ENCODE peak calls at places on chromosomes 6 and 20, in eight cellular contexts. R, G, Y, V, H, B, U and K are unnamed samples. For H3K4me1, the result is how much of the 10 kb centered on the place peaks cover.

GRCh38 chr6:109879521-109879920 is 98.6 kb upstream of the GPR6 start:
- DNase-seq in R (no peak), G (no peak), Y (no peak), V (no peak), H (no peak), B (no peak), U (no peak), K (no peak)

GRCh38 chr6:18035330-18035854 is 48.0 kb upstream of the KIF13A start:
- DNase-seq in R (no peak), G (no peak), Y (no peak), V (no peak), H (no peak), B (no peak), U (no peak), K (no peak)

GRCh38 chr6:168469198-168469943 is 28.4 kb downstream of the SMOC2 start:
- DNase-seq in R (no peak), G (no peak), Y (no peak), V (no peak), H (peak), B (peak), U (no peak), K (no peak)

GRCh38 chr6:89438248-89438647 is 5.3 kb downstream of the ANKRD6 start:
- DNase-seq in R (no peak), G (no peak), Y (no peak), V (no peak), H (no peak), B (no peak), U (no peak), K (no peak)

GRCh38 chr6:112235956-112236355 is 18.4 kb downstream of the LAMA4 start:
- DNase-seq in R (no peak), G (no peak), Y (no peak), V (no peak), H (no peak), B (no peak), U (no peak), K (peak)

GRCh38 chr20:18676366-18676765 is 88.5 kb downstream of the DTD1 start:
- DNase-seq in R (no peak), G (no peak), Y (no peak), V (no peak), H (no peak), B (no peak), U (no peak), K (no peak)

GRCh38 chr6:53671111-53671510 is 5.6 kb upstream of the KLHL31 start:
- DNase-seq in R (no peak), G (no peak), Y (no peak), V (no peak), H (no peak), B (no peak), U (no peak), K (no peak)

GRCh38 chr6:157531986-157532365 is 151.0 kb downstream of the ZDHHC14 start:
- DNase-seq in R (no peak), G (no peak), Y (peak), V (no peak), H (no peak), B (no peak), U (no peak), K (no peak)

GRCh38 chr6:125910518-125910917 is 46.1 kb upstream of the HINT3 start:
- DNase-seq in R (no peak), G (no peak), Y (no peak), V (no peak), H (no peak), B (no peak), U (peak), K (no peak)

GRCh38 chr6:132490024-132490423 is 22.9 kb downstream of the STX7 start:
- DNase-seq in R (peak), G (no peak), Y (no peak), V (no peak), H (no peak), B (peak), U (no peak), K (no peak)

GRCh38 chr6:7590918-7591302 is 912 bp downstream of the SNRNP48 start:
- DNase-seq in R (no peak), G (peak), Y (no peak), V (no peak), H (peak), B (no peak), U (no peak), K (no peak)

GRCh38 chr6:109511832-109512231 is 28.8 kb upstream of the ZBTB24 start:
- DNase-seq in R (no peak), G (no peak), Y (no peak), V (no peak), H (no peak), B (no peak), U (no peak), K (no peak)

GRCh38 chr6:26216015-26216885 is 129.0 kb downstream of the HFE start:
- DNase-seq in R (peak), G (peak), Y (peak), V (no peak), H (no peak), B (peak), U (peak), K (peak)

GRCh38 chr6:123527406-123527805 is 109.3 kb downstream of the TRDN start:
- DNase-seq in R (no peak), G (no peak), Y (no peak), V (no peak), H (no peak), B (no peak), U (no peak), K (no peak)

GRCh38 chr6:142945071-142945445 is at the start of gene HIVEP2:
- DNase-seq in R (peak), G (peak), Y (peak), V (peak), H (peak), B (peak), U (no peak), K (peak)

GRCh38 chr6:84926756-84927155 is 162.4 kb upstream of the TBX18 start:
- DNase-seq in R (no peak), G (no peak), Y (no peak), V (no peak), H (no peak), B (peak), U (no peak), K (no peak)

GRCh38 chr6:26064619-26065257 is 22.5 kb upstream of the HFE start:
- DNase-seq in R (no peak), G (peak), Y (no peak), V (no peak), H (no peak), B (no peak), U (no peak), K (no peak)

GRCh38 chr6:132391391-132392291 is 9.6 kb downstream of the MOXD1 start:
- DNase-seq in R (peak), G (no peak), Y (no peak), V (peak), H (peak), B (no peak), U (no peak), K (no peak)

GRCh38 chr6:145963216-145964068 is 716 bp downstream of the SHPRH start:
- DNase-seq in R (peak), G (no peak), Y (peak), V (peak), H (peak), B (peak), U (peak), K (no peak)

GRCh38 chr6:134607411-134607810 is 289.5 kb upstream of the SGK1 start:
- DNase-seq in R (no peak), G (no peak), Y (no peak), V (no peak), H (no peak), B (no peak), U (no peak), K (no peak)

GRCh38 chr6:105511639-105512038 is 108.8 kb upstream of the PREP start:
- DNase-seq in R (no peak), G (no peak), Y (no peak), V (no peak), H (no peak), B (no peak), U (no peak), K (no peak)

GRCh38 chr6:150248300-150248699 is 105.5 kb downstream of the PPP1R14C start:
- DNase-seq in R (no peak), G (no peak), Y (no peak), V (no peak), H (no peak), B (no peak), U (no peak), K (no peak)

GRCh38 chr20:37524859-37525708 is 2.6 kb downstream of the BLCAP start:
- DNase-seq in R (peak), G (no peak), Y (no peak), V (no peak), H (no peak), B (peak), U (no peak), K (no peak)

GRCh38 chr20:20448891-20449290 is 81.0 kb downstream of the INSM1 start:
- DNase-seq in R (no peak), G (no peak), Y (no peak), V (no peak), H (no peak), B (no peak), U (no peak), K (no peak)

GRCh38 chr6:11275598-11275997 is 43.1 kb upstream of the NEDD9 start:
- DNase-seq in R (no peak), G (peak), Y (no peak), V (peak), H (no peak), B (no peak), U (peak), K (peak)

GRCh38 chr6:168179702-168180382 is 100.8 kb upstream of the FRMD1 start:
- DNase-seq in R (no peak), G (no peak), Y (no peak), V (no peak), H (no peak), B (no peak), U (no peak), K (no peak)

DNA sequence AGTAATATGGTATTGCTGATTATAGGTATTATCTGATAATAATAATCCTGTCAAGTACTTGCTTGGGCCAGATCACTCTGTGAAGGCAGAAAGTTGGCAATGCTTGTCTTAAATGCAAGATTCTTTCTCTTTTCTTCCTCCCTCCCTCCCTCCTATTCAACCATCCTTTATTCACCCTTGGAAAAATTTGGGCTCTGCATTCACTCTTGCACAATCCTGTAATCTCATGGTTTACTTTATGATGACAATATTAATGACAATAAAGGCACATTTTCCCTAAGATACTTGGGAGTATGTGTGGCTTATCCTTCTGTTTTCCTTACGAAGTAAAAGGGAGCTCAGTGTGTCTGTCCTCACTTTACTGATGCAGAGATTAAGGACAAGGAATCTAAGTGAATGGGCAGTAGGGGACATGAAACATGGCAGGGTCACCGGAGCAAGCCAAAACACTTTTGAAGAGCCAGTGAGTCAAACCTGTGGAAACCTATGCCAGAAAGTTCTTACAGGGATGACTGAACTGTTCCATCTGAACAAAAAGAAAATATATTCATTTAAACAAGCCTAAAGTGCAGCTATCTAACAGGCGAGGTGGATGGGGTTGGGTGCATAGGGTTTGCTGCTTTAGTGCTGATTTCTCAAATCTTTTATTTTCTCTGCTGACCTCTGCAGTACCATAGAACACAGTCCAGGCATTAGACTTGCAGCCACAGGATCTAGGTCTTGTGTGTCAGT is 14.6 kb upstream of the RIPOR2 start:
- DNase-seq in R (no peak), G (no peak), Y (no peak), V (no peak), H (no peak), B (no peak), U (no peak), K (no peak)
- H3K4me1 ChIP-seq in R (under half), G (under half), Y (under half), V (under half), H (under half), B (under half), U (under half), K (half or more)

DNA sequence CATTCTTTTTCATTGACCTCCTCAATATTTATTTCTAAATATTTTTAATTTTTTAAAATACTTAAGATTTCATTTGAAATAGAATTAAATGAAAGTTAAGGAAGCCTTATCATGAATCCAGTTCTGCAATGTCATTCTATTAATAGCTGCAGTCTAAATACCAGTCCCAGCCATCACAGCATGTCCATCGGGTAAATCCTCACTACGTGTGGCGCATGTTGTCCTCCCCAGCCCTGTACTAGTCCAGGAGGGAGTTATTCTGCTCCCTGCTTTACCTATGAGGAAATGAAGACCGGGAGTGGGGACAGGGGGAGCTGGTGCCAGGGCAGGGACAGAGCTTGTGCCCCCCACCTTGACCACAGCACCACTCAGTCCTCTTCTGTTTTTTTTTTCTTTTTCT is 125.1 kb upstream of the QKI start:
- DNase-seq in R (no peak), G (no peak), Y (no peak), V (no peak), H (peak), B (no peak), U (no peak), K (no peak)
- H3K4me1 ChIP-seq in R (under half), G (under half), Y (under half), V (under half), H (under half), B (under half), U (under half), K (under half)

GRCh38 chr20:45783656-45784294 is 7.9 kb downstream of the WFDC3 start:
- DNase-seq in R (peak), G (no peak), Y (peak), V (peak), H (peak), B (no peak), U (no peak), K (no peak)
- H3K4me1 ChIP-seq in R (half or more), G (under half), Y (under half), V (under half), H (under half), B (under half), U (under half), K (under half)

GRCh38 chr20:17541596-17541995 is 10.4 kb upstream of the BFSP1 start:
- DNase-seq in R (no peak), G (no peak), Y (no peak), V (no peak), H (no peak), B (no peak), U (no peak), K (no peak)
- H3K4me1 ChIP-seq in R (under half), G (under half), Y (under half), V (under half), H (under half), B (under half), U (under half), K (under half)

DNA sequence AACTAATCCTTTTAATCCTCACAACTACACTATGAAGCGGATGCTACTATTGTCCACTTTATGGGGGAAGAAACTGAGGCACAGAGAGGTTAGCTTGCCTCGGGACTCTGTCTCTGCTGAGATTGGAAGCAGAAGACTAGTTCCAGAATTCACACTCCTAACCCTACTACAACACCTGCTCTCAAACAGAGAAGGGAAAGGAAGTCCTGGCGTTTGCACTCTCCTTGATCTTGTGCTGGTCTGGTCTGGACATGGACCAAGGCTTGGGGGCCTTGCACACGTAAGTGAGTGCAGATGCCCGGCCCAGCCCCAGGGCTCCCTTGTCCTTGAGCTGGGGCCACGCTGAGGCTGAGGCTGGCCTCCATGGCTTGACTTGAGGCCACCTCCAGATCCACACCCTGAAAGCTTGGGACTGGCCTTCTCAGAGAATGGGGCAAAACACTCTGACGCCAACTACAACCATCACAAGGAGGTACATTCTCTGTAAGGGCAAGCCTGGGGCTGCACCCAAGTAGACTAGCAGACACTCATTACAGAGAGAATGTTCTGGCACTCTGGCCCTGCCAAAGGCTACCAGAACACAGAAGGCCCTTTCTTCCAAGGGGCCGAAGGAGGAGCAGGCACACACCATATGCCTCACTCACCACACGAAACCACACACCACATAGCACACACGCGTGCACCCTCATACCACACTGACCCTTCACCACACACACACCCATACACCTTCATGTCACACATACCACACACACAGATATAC is 33.3 kb upstream of the EZR start:
- DNase-seq in R (no peak), G (no peak), Y (no peak), V (no peak), H (no peak), B (peak), U (no peak), K (peak)
- H3K4me1 ChIP-seq in R (under half), G (under half), Y (under half), V (under half), H (under half), B (under half), U (under half), K (half or more)